ENCODE peak calls at places on chromosomes 13 and 19, in six cellular contexts. W is ascending aorta, V is SK-N-SH, U is osteoblast, A is right atrium auricular region, H is psoas muscle. K is an unnamed sample.

GRCh38 chr19:39341122-39341719 is 1.0 kb upstream of the SAMD4B start:
- DNase-seq in W (no peak), V (peak; percentile 57), U (peak; percentile 94), A (no peak), H (peak; percentile 61), K (no peak)

GRCh38 chr19:43809762-43810696 is 7.8 kb upstream of the LYPD5 start:
- DNase-seq in W (no peak), V (peak; percentile 55), U (no peak), A (no peak), H (no peak), K (peak; percentile 32)

GRCh38 chr13:111361046-111361872 is 40.8 kb downstream of the TEX29 start:
- DNase-seq in W (no peak), V (no peak), U (no peak), A (no peak), H (no peak), K (no peak)

GRCh38 chr13:112354330-112355273 is 21.6 kb upstream of the SPACA7 start:
- DNase-seq in W (no peak), V (no peak), U (no peak), A (no peak), H (no peak), K (no peak)

GRCh38 chr13:107157272-107157671 is 589.3 kb upstream of the ARGLU1 start:
- DNase-seq in W (no peak), V (no peak), U (no peak), A (no peak), H (no peak), K (no peak)

GRCh38 chr13:100887729-100888151 is 213.1 kb upstream of the TMTC4 start:
- DNase-seq in W (no peak), V (no peak), U (peak; percentile 32), A (no peak), H (no peak), K (no peak)

GRCh38 chr13:109180905-109181425 is 551.6 kb downstream of the MYO16 start:
- DNase-seq in W (no peak), V (no peak), U (peak; percentile 76), A (no peak), H (no peak), K (peak; percentile 70)

GRCh38 chr13:28579334-28579733 is 79.6 kb upstream of the POMP start:
- DNase-seq in W (no peak), V (no peak), U (no peak), A (no peak), H (no peak), K (no peak)

GRCh38 chr19:23440791-23441190 is 45.5 kb upstream of the ZNF91 start:
- DNase-seq in W (no peak), V (peak; percentile 39), U (no peak), A (no peak), H (no peak), K (no peak)

GRCh38 chr13:45473627-45474026 is 8.9 kb downstream of the COG3 start:
- DNase-seq in W (no peak), V (peak; percentile 39), U (no peak), A (no peak), H (no peak), K (no peak)
- TF ChIP-seq CTCF in W (no peak), V (peak; percentile 26), U (peak; percentile 17), A (peak; percentile 27), H (peak; percentile 8), K (peak; percentile 20)

DNA sequence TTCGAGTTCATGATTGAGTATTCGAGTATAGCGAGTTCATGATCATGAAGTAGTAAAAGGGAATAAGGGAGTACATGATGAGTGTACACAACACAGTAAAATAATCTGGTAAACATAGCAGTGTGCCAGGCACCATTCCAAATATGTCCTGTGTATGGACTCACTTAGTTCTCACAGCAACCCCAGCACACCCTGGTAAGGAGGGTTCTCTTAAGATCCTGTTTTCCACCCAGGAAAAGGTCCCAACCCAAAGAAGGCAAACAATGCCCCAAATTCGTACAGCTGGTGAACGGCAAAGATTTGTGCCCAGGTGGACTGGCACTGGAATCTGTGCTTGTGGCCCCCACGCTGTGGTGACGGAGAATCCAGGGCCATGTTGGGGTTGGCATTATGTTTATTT is 21.4 kb downstream of the HPN start:
- DNase-seq in W (no peak), V (no peak), U (no peak), A (no peak), H (no peak), K (no peak)
- TF ChIP-seq CTCF in W (no peak), V (no peak), U (no peak), A (no peak), H (no peak), K (no peak)

GRCh38 chr13:97212540-97213146 is 9.5 kb upstream of the MBNL2 start:
- DNase-seq in W (no peak), V (no peak), U (no peak), A (no peak), H (no peak), K (no peak)

GRCh38 chr13:97214921-97215320 is 7.2 kb upstream of the MBNL2 start:
- DNase-seq in W (no peak), V (no peak), U (no peak), A (no peak), H (no peak), K (no peak)

GRCh38 chr13:97211986-97212385 is 10.1 kb upstream of the MBNL2 start:
- DNase-seq in W (no peak), V (no peak), U (no peak), A (no peak), H (no peak), K (no peak)

GRCh38 chr13:97219226-97219625 is 2.9 kb upstream of the MBNL2 start:
- DNase-seq in W (no peak), V (no peak), U (no peak), A (no peak), H (no peak), K (no peak)

DNA sequence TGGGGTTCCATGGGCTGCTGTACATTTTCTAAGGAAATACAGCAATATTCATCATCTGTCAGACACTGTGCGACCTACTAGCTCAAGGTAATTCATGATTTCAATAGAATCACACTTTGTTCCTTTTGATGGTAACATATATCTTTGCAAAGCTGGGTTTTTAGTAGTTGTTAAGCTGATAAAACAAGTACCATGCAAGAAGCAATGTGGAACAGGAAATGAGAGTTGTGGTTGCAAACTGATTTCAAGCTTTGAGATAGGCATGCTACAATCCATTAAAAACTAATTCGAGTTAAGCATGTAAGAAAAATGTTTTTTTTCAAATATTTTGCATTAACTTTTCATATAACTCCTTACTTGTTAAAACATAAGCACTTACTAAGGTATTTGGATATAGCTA is 6.8 kb upstream of the MBNL2 start:
- DNase-seq in W (no peak), V (no peak), U (no peak), A (no peak), H (no peak), K (no peak)
- TF ChIP-seq CTCF in W (no peak), V (no peak), U (no peak), A (no peak), H (no peak), K (no peak)

GRCh38 chr19:44904426-44904994 is 1.1 kb upstream of the APOE start:
- DNase-seq in W (no peak), V (peak; percentile 59), U (peak; percentile 83), A (no peak), H (no peak), K (no peak)
- TF ChIP-seq CTCF in W (no peak), V (peak; percentile 46), U (peak; percentile 33), A (no peak), H (peak; percentile 5), K (peak; percentile 10)

DNA sequence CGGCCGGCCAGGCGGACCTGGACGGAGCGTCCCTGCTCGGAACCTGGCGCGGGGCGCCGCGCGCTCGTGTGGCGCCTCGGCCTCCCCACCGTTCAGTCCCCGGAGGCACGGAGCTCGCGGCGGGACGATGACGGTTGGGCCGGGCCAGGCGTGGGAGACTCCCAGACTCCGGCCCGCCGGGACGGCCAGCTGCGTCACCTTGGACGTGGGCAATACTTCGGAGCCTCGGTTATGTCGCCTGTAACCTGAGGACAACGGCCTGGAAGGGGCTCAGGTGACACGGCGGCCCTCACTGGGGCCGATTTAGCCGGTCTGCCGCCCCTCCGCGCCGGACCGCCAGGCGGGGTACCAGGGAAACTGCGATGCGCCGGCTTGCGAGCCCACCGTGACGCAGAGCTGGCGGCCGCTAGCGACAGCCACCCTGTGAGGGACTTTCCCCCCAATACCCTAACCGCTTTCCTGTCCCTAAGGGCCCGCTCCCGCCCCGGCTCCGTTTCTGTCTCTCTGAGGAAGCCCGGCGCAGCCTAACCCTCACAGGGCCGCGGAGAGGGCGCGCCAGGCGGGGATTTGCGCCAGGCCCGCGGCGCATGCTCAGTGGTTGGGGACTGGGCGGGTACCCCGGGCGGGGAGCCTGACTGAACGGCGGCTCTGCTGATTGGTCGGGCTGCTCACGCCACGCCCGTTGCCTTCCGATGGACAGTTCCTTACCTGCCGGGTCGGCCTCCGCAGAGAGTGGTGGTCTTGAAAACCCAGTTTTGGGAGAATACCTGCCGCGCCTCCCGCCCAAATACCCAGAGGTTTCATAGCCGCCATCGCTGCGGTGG is 109.5 kb upstream of the DOCK9 start:
- DNase-seq in W (peak; percentile 33), V (peak; percentile 98), U (peak; percentile 100), A (peak; percentile 88), H (peak; percentile 93), K (peak; percentile 32)
- TF ChIP-seq CTCF in W (no peak), V (no peak), U (no peak), A (peak; percentile 47), H (no peak), K (no peak)

GRCh38 chr19:32751066-32751465 is 31.5 kb downstream of the TDRD12 start:
- DNase-seq in W (no peak), V (no peak), U (no peak), A (no peak), H (no peak), K (no peak)

GRCh38 chr19:32749361-32749760 is 29.8 kb downstream of the TDRD12 start:
- DNase-seq in W (no peak), V (no peak), U (no peak), A (no peak), H (no peak), K (no peak)

GRCh38 chr19:32750441-32751055 is 31.0 kb downstream of the TDRD12 start:
- DNase-seq in W (no peak), V (no peak), U (no peak), A (no peak), H (no peak), K (no peak)

GRCh38 chr19:32748948-32749347 is 29.4 kb downstream of the TDRD12 start:
- DNase-seq in W (no peak), V (no peak), U (no peak), A (no peak), H (no peak), K (no peak)

GRCh38 chr19:32748497-32748896 is 28.9 kb downstream of the TDRD12 start:
- DNase-seq in W (no peak), V (peak; percentile 33), U (no peak), A (no peak), H (no peak), K (no peak)
- TF ChIP-seq CTCF in W (no peak), V (no peak), U (peak; percentile 22), A (no peak), H (no peak), K (no peak)

DNA sequence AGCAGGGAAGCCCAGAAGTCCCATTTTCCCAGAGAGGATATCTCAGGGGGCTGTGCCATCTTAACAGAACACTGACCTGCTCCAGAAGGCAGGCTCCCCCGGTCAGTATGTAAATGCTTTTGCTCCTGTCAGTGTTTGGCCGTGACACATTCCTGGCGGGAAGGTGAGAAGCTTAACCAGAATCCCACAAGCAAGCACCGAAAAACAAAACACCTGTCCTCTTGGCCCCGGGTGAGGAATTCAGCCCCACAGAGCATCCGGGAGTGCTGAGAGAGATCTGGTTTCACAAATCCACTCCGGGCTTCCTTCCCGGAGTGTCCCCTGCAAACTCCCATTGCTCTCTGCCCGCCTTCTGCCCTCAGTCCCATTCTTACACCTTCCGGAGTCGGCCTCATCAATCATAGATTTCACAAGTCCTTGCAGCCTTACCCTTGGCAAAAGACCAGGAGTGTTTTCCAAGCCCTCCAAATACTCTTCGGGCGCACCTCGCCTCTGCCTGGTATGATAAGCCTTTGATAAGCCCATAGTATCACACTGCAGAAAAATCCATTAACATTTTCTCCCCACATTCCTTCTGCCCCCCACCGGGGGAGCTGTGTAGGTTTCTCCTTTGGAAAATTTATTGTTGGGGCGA is 12.2 kb downstream of the TPM4 start:
- DNase-seq in W (no peak), V (no peak), U (no peak), A (no peak), H (no peak), K (no peak)
- TF ChIP-seq CTCF in W (no peak), V (no peak), U (peak; percentile 38), A (peak; percentile 9), H (peak; percentile 6), K (peak; percentile 39)